ENCODE peak calls at places on chromosome 19, in nine cellular contexts. J is CD4-positive, alpha-beta T cell; S is fibroblast of lung; K is IMR-90; U is HEK293T; B is LHCN-M2; X is pancreas; C is stimulated activated CD4-positive, alpha-beta T cell treated with anti-CD3 and anti-CD28 coated beads, Interleukin-15, amount 100 ng/mL, for 24 hours; H is H7. Q is an unnamed sample.
A peak's percentile ranks its signal among the peaks of the same experiment; 100 is the strongest.

GRCh38 chr19:55605637-55606470 is at the start of gene ZNF865:
- DNase-seq in U (peak; percentile 70), H (peak; percentile 91), C (peak; percentile 81), B (peak; percentile 74), J (peak; percentile 57), K (peak; percentile 87), S (peak; percentile 84), X (peak; percentile 68), Q (no peak)

GRCh38 chr19:51469162-51469561 is 9.2 kb upstream of the CEACAM18 start:
- DNase-seq in U (no peak), S (no peak), H (no peak), K (no peak), J (no peak), X (no peak), C (no peak), B (no peak), Q (no peak)

GRCh38 chr19:50319156-50319555 is 10.0 kb downstream of the KCNC3 start:
- DNase-seq in S (no peak), C (no peak), J (no peak), X (no peak), K (no peak), H (peak; percentile 13), B (no peak), U (no peak), Q (no peak)

GRCh38 chr19:46271488-46272197 is 25.2 kb upstream of the HIF3A start:
- DNase-seq in C (peak; percentile 34), U (no peak), H (no peak), X (no peak), S (no peak), K (peak; percentile 70), J (no peak), B (peak; percentile 46), Q (no peak)

GRCh38 chr19:46624958-46625661 is at the start of gene PTGIR:
- DNase-seq in C (peak; percentile 73), K (peak; percentile 78), X (no peak), J (no peak), S (peak; percentile 78), H (peak; percentile 79), U (no peak), B (no peak), Q (peak; percentile 82)

GRCh38 chr19:12527034-12527836 is 24.0 kb downstream of the ZNF564 start:
- DNase-seq in B (peak; percentile 51), X (no peak), C (no peak), S (peak; percentile 56), K (peak; percentile 41), H (no peak), U (no peak), J (no peak), Q (no peak)

GRCh38 chr19:4653793-4654436 is 14.6 kb downstream of the TNFAIP8L1 start:
- DNase-seq in U (no peak), S (no peak), C (no peak), H (no peak), X (no peak), K (no peak), B (no peak), J (no peak), Q (no peak)

GRCh38 chr19:51246153-51246552 is 4.7 kb upstream of the SIGLECL1 start:
- DNase-seq in J (no peak), X (no peak), K (peak; percentile 1), H (no peak), B (peak; percentile 26), C (no peak), S (no peak), U (no peak), Q (no peak)

GRCh38 chr19:16527971-16528521 is 14.2 kb downstream of the CHERP start:
- DNase-seq in H (peak; percentile 84), S (peak; percentile 29), K (no peak), J (peak; percentile 39), X (no peak), U (peak; percentile 69), B (no peak), C (peak; percentile 49), Q (no peak)

GRCh38 chr19:6476155-6476895 is 5.3 kb downstream of the DENND1C start:
- DNase-seq in J (peak; percentile 59), C (peak; percentile 67), B (peak; percentile 20), S (peak; percentile 37), H (peak; percentile 100), X (peak; percentile 85), U (peak; percentile 98), K (peak; percentile 10), Q (no peak)

GRCh38 chr19:35786299-35787160 is 11.2 kb downstream of the ARHGAP33 start:
- DNase-seq in X (no peak), U (no peak), B (no peak), H (peak; percentile 57), C (no peak), J (no peak), S (no peak), K (no peak), Q (no peak)

GRCh38 chr19:46384396-46384795 is 29.0 kb downstream of the CCDC8 start:
- DNase-seq in K (no peak), H (no peak), U (no peak), C (no peak), S (no peak), X (no peak), B (no peak), J (no peak), Q (no peak)

GRCh38 chr19:41958367-41959055 is 610 bp downstream of the RABAC1 start:
- DNase-seq in S (peak; percentile 56), U (peak; percentile 77), C (peak; percentile 94), H (peak; percentile 99), K (peak; percentile 62), X (peak; percentile 88), J (peak; percentile 83), B (peak; percentile 38), Q (peak; percentile 59)

GRCh38 chr19:15122331-15123030 is 15.3 kb downstream of the SYDE1 start:
- DNase-seq in C (no peak), U (no peak), X (no peak), B (no peak), S (no peak), J (no peak), K (no peak), H (peak; percentile 28), Q (no peak)

GRCh38 chr19:42269518-42270345 is 680 bp downstream of the CIC start:
- DNase-seq in B (no peak), X (peak; percentile 46), H (no peak), C (no peak), S (no peak), U (no peak), K (no peak), J (no peak), Q (no peak)

GRCh38 chr19:27746691-27747380 is 1466.1 kb downstream of the UQCRFS1 start:
- DNase-seq in K (peak; percentile 1), X (peak; percentile 7), B (peak; percentile 6), C (peak; percentile 13), H (peak; percentile 71), U (peak; percentile 7), J (no peak), S (peak; percentile 1), Q (no peak)

GRCh38 chr19:50639121-50640112 is at the start of gene SYT3:
- DNase-seq in H (peak; percentile 97), B (peak; percentile 15), K (peak; percentile 27), J (peak; percentile 41), X (peak; percentile 34), S (peak; percentile 19), U (peak; percentile 82), C (peak; percentile 61), Q (no peak)

GRCh38 chr19:35988824-35989223 is 6.2 kb upstream of the SDHAF1 start:
- DNase-seq in J (no peak), S (no peak), K (no peak), H (no peak), C (no peak), B (no peak), X (no peak), U (no peak), Q (no peak)

GRCh38 chr19:33798701-33799111 is 2.0 kb downstream of the KCTD15 start:
- DNase-seq in U (no peak), C (no peak), X (no peak), S (peak; percentile 18), K (peak; percentile 27), H (peak; percentile 77), J (no peak), B (no peak), Q (no peak)

GRCh38 chr19:43432866-43433673 is 18.4 kb downstream of the TEX101 start:
- DNase-seq in H (peak; percentile 88), J (peak; percentile 70), B (peak; percentile 36), C (peak; percentile 77), X (peak; percentile 55), U (peak; percentile 82), S (peak; percentile 51), K (peak; percentile 44), Q (no peak)

GRCh38 chr19:18304496-18305312 is 18.2 kb downstream of the LSM4 start:
- DNase-seq in K (peak; percentile 83), J (peak; percentile 75), B (peak; percentile 62), S (peak; percentile 88), H (peak; percentile 93), X (peak; percentile 71), C (peak; percentile 93), U (no peak), Q (peak; percentile 69)

GRCh38 chr19:40341601-40342482 is 6.4 kb downstream of the C19orf47 start:
- DNase-seq in H (no peak), J (no peak), C (no peak), B (peak; percentile 88), U (no peak), K (no peak), S (no peak), X (no peak), Q (peak; percentile 28)

GRCh38 chr19:12126707-12127106 is 13.4 kb downstream of the ZNF20 start:
- DNase-seq in X (peak; percentile 22), B (no peak), J (no peak), K (peak; percentile 19), H (peak; percentile 59), C (peak; percentile 25), U (no peak), S (no peak), Q (no peak)

GRCh38 chr19:48484247-48484893 is 15.2 kb downstream of the CYTH2 start:
- DNase-seq in J (no peak), X (no peak), S (no peak), C (no peak), U (no peak), K (no peak), H (peak; percentile 54), B (no peak), Q (no peak)

GRCh38 chr19:6531163-6531955 is 533 bp downstream of the TNFSF9 start:
- DNase-seq in U (no peak), H (no peak), K (no peak), X (no peak), S (no peak), B (no peak), J (no peak), C (peak; percentile 29), Q (no peak)

GRCh38 chr19:38841787-38842438 is 7.9 kb downstream of the HNRNPL start:
- DNase-seq in K (no peak), J (peak; percentile 77), B (no peak), H (peak; percentile 17), S (no peak), U (no peak), C (no peak), X (no peak), Q (no peak)

GRCh38 chr19:1875646-1876493 is 9.4 kb downstream of the ABHD17A start:
- DNase-seq in C (peak; percentile 94), B (peak; percentile 84), K (peak; percentile 83), X (peak; percentile 90), H (peak; percentile 97), U (peak; percentile 88), J (peak; percentile 78), S (peak; percentile 86), Q (peak; percentile 74)

GRCh38 chr19:6467384-6467783 is 3.3 kb downstream of the CRB3 start:
- DNase-seq in C (no peak), U (no peak), K (no peak), J (no peak), B (no peak), H (no peak), S (no peak), X (no peak), Q (no peak)

Q was measured in thoracic aorta.